ENCODE peak calls at places on chromosomes 16 and 17, in four cellular contexts. One of them, this sample, is unnamed.

GRCh38 chr16:19583665-19584300 is 28.3 kb downstream of the VPS35L start:
- DNase-seq in K562: peak
- DNase-seq in H1: no peak
- DNase-seq in HepG2: peak
- DNase-seq in this sample: no peak

GRCh38 chr17:65191805-65192740 is 54.9 kb downstream of the RGS9 start:
- DNase-seq in K562: no peak
- DNase-seq in H1: no peak
- DNase-seq in HepG2: peak
- DNase-seq in this sample: no peak

GRCh38 chr16:71721066-71721740 is 3.3 kb downstream of the PHLPP2 start:
- DNase-seq in K562: no peak
- DNase-seq in H1: no peak
- DNase-seq in HepG2: no peak
- DNase-seq in this sample: no peak

GRCh38 chr17:76491271-76492184 is 9.7 kb downstream of the RHBDF2 start:
- DNase-seq in K562: peak
- DNase-seq in H1: peak
- DNase-seq in HepG2: no peak
- DNase-seq in this sample: no peak

GRCh38 chr17:21689604-21690003 is 2.7 kb upstream of the KCNJ18 start:
- DNase-seq in K562: no peak
- DNase-seq in H1: no peak
- DNase-seq in HepG2: no peak
- DNase-seq in this sample: no peak

GRCh38 chr17:73645050-73645871 is 1.0 kb upstream of the SDK2 start:
- DNase-seq in K562: no peak
- DNase-seq in H1: no peak
- DNase-seq in HepG2: no peak
- DNase-seq in this sample: no peak

GRCh38 chr16:14303654-14304394 is 232.7 kb downstream of the MRTFB start:
- DNase-seq in K562: peak
- DNase-seq in H1: no peak
- DNase-seq in HepG2: no peak
- DNase-seq in this sample: no peak

GRCh38 chr16:75064403-75065148 is 52.0 kb downstream of the LDHD start:
- DNase-seq in K562: no peak
- DNase-seq in H1: no peak
- DNase-seq in HepG2: peak
- DNase-seq in this sample: no peak

GRCh38 chr17:58507123-58507634 is 7.3 kb downstream of the MTMR4 start:
- DNase-seq in K562: no peak
- DNase-seq in H1: no peak
- DNase-seq in HepG2: peak
- DNase-seq in this sample: no peak

GRCh38 chr16:84368327-84368996 is at the start of gene ATP2C2:
- DNase-seq in K562: no peak
- DNase-seq in H1: peak
- DNase-seq in HepG2: no peak
- DNase-seq in this sample: no peak

GRCh38 chr16:10594312-10594950 is 14.0 kb upstream of the EMP2 start:
- DNase-seq in K562: no peak
- DNase-seq in H1: no peak
- DNase-seq in HepG2: no peak
- DNase-seq in this sample: no peak

GRCh38 chr16:83768976-83769375 is 38.8 kb upstream of the HSBP1 start:
- DNase-seq in K562: no peak
- DNase-seq in H1: no peak
- DNase-seq in HepG2: no peak
- DNase-seq in this sample: no peak

GRCh38 chr17:82333279-82334171 is at the start of gene SECTM1:
- DNase-seq in K562: no peak
- DNase-seq in H1: no peak
- DNase-seq in HepG2: no peak
- DNase-seq in this sample: no peak

GRCh38 chr17:38852771-38853291 is 690 bp downstream of the RPL23 start:
- DNase-seq in K562: peak
- DNase-seq in H1: no peak
- DNase-seq in HepG2: no peak
- DNase-seq in this sample: no peak

GRCh38 chr17:10579270-10579669 is 29.8 kb upstream of the MYH2 start:
- DNase-seq in K562: no peak
- DNase-seq in H1: no peak
- DNase-seq in HepG2: no peak
- DNase-seq in this sample: peak

GRCh38 chr17:58340623-58340876 is 11.5 kb downstream of the SUPT4H1 start:
- DNase-seq in K562: no peak
- DNase-seq in H1: no peak
- DNase-seq in HepG2: no peak
- DNase-seq in this sample: no peak

GRCh38 chr16:31819386-31819785 is 54.2 kb upstream of the ZNF267 start:
- DNase-seq in K562: no peak
- DNase-seq in H1: no peak
- DNase-seq in HepG2: no peak
- DNase-seq in this sample: no peak

GRCh38 chr16:51084074-51084928 is 66.8 kb downstream of the SALL1 start:
- DNase-seq in K562: no peak
- DNase-seq in H1: no peak
- DNase-seq in HepG2: no peak
- DNase-seq in this sample: no peak

GRCh38 chr17:78541488-78542237 is 35.5 kb downstream of the DNAH17 start:
- DNase-seq in K562: peak
- DNase-seq in H1: no peak
- DNase-seq in HepG2: no peak
- DNase-seq in this sample: no peak

GRCh38 chr17:31561469-31562412 is 170.3 kb downstream of the RAB11FIP4 start:
- DNase-seq in K562: no peak
- DNase-seq in H1: no peak
- DNase-seq in HepG2: no peak
- DNase-seq in this sample: no peak

GRCh38 chr16:56866955-56867830 is 2.2 kb downstream of the SLC12A3 start:
- DNase-seq in K562: peak
- DNase-seq in H1: peak
- DNase-seq in HepG2: peak
- DNase-seq in this sample: no peak

GRCh38 chr17:66427134-66427533 is 124.7 kb downstream of the PRKCA start:
- DNase-seq in K562: no peak
- DNase-seq in H1: no peak
- DNase-seq in HepG2: no peak
- DNase-seq in this sample: no peak

GRCh38 chr17:14604920-14605599 is 304.2 kb downstream of the HS3ST3B1 start:
- DNase-seq in K562: no peak
- DNase-seq in H1: no peak
- DNase-seq in HepG2: no peak
- DNase-seq in this sample: no peak

GRCh38 chr16:85759631-85760419 is 8.9 kb upstream of the C16orf74 start:
- DNase-seq in K562: peak
- DNase-seq in H1: peak
- DNase-seq in HepG2: no peak
- DNase-seq in this sample: no peak

GRCh38 chr16:84878770-84879169 is 59.0 kb downstream of the CRISPLD2 start:
- DNase-seq in K562: no peak
- DNase-seq in H1: no peak
- DNase-seq in HepG2: no peak
- DNase-seq in this sample: no peak

DNA sequence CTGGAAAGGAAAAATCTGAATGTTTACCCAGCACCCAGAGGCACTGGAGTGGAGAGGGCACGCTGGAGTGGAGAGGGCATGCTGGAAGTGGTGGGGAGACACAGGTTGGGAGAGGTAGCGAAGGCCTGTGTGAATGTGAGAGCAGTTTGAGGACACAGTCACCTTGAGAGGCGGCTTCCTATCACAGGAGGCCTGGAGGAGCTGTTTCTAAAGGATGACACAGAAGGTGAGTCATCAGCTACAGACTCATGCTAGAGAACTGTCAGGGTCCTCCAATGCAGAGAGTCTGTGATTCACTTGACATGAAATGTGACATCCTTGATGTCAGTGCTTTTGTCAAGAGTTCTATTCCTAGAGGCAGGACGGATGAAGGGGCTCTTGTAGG is 13.8 kb downstream of the CTRL start:
- DNase-seq in K562: peak
- DNase-seq in H1: no peak
- DNase-seq in HepG2: peak
- DNase-seq in this sample: no peak
- TF ChIP-seq HDAC6 in K562: no peak
- TF ChIP-seq HDAC6 in H1: no peak
- TF ChIP-seq HDAC6 in HepG2: no peak
- TF ChIP-seq HDAC6 in this sample: no peak

GRCh38 chr16:89720520-89720858 is 209 bp downstream of the VPS9D1 start:
- DNase-seq in K562: no peak
- DNase-seq in H1: peak
- DNase-seq in HepG2: peak
- DNase-seq in this sample: no peak
- TF ChIP-seq HDAC6 in K562: no peak
- TF ChIP-seq HDAC6 in H1: no peak
- TF ChIP-seq HDAC6 in HepG2: no peak
- TF ChIP-seq HDAC6 in this sample: no peak

DNA sequence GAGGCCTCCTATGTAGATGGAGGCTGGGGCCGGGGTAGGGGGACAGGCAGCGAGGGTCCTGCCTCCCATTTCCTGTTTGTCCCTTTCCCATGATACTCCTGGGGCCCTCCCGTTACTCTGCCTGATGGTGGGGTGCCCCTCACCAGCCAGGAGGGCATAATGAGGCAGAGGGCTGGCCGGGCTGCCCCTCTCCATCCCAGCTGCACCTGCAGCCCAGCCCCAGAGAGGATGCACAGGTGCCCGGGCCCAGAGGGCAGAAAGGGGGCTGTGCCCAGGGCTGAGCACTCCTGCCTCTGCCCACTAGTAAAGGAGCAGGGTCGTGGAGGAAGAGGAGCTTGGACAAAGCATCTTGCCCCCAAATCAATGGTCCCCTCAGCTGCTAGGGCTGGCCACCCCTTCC is 10.4 kb downstream of the ADAM11 start:
- DNase-seq in K562: no peak
- DNase-seq in H1: no peak
- DNase-seq in HepG2: no peak
- DNase-seq in this sample: no peak
- TF ChIP-seq HDAC6 in K562: no peak
- TF ChIP-seq HDAC6 in H1: no peak
- TF ChIP-seq HDAC6 in HepG2: no peak
- TF ChIP-seq HDAC6 in this sample: no peak

GRCh38 chr17:2995362-2995761 is 68.0 kb downstream of the OR1D5 start:
- DNase-seq in K562: no peak
- DNase-seq in H1: no peak
- DNase-seq in HepG2: no peak
- DNase-seq in this sample: no peak
- TF ChIP-seq HDAC6 in K562: no peak
- TF ChIP-seq HDAC6 in H1: no peak
- TF ChIP-seq HDAC6 in HepG2: no peak
- TF ChIP-seq HDAC6 in this sample: no peak

GRCh38 chr17:50908860-50909764 is 43.0 kb upstream of the TOB1 start:
- DNase-seq in K562: no peak
- DNase-seq in H1: peak
- DNase-seq in HepG2: peak
- DNase-seq in this sample: no peak
- TF ChIP-seq HDAC6 in K562: no peak
- TF ChIP-seq HDAC6 in H1: no peak
- TF ChIP-seq HDAC6 in HepG2: no peak
- TF ChIP-seq HDAC6 in this sample: no peak

This sample was measured in GM12878.